ENCODE peak calls at places on chromosomes 3 and 15, in ten cellular contexts. D, B, G, S, V, A, O, H, R and Q are unnamed samples.
A peak's percentile ranks its signal among the peaks of the same experiment; 100 is the strongest.

GRCh38 chr15:65245096-65245849 is 34.0 kb upstream of the CILP start:
- DNase-seq in G (peak; percentile 88), A (no peak), D (no peak), B (peak; percentile 90), H (peak; percentile 64), O (peak; percentile 93), R (peak; percentile 72), V (no peak), S (no peak), Q (peak; percentile 34)

GRCh38 chr3:69288161-69288895 is 97.6 kb downstream of the FRMD4B start:
- DNase-seq in D (no peak), R (no peak), G (no peak), B (no peak), V (no peak), H (no peak), S (no peak), O (no peak), A (no peak), Q (no peak)

GRCh38 chr3:184235381-184236032 is 6.1 kb downstream of the VWA5B2 start:
- DNase-seq in G (no peak), H (no peak), D (no peak), B (no peak), A (no peak), O (no peak), V (no peak), S (no peak), R (no peak), Q (no peak)

GRCh38 chr15:77819841-77820728 is 187.4 kb upstream of the LINGO1 start:
- DNase-seq in G (no peak), D (peak; percentile 87), H (no peak), R (no peak), B (no peak), S (no peak), V (no peak), A (peak; percentile 69), O (no peak), Q (peak; percentile 27)

GRCh38 chr3:15645740-15646490 is 44.4 kb downstream of the BTD start:
- DNase-seq in A (no peak), S (no peak), V (no peak), B (no peak), R (peak; percentile 53), G (peak; percentile 94), H (no peak), D (peak; percentile 70), O (peak; percentile 57), Q (no peak)

GRCh38 chr3:142670120-142670519 is 53.7 kb upstream of the TRPC1 start:
- DNase-seq in V (no peak), H (no peak), G (no peak), D (no peak), R (no peak), B (no peak), O (no peak), S (no peak), A (no peak), Q (no peak)

GRCh38 chr3:115836944-115837343 is 213.6 kb downstream of the GAP43 start:
- DNase-seq in R (no peak), O (no peak), G (peak; percentile 34), D (peak; percentile 28), H (no peak), A (peak; percentile 15), V (no peak), B (no peak), S (no peak), Q (no peak)

GRCh38 chr3:16355864-16356263 is 90.9 kb downstream of the OXNAD1 start:
- DNase-seq in R (no peak), A (no peak), G (no peak), S (no peak), O (no peak), D (no peak), H (no peak), B (no peak), V (no peak), Q (no peak)

GRCh38 chr3:156491192-156491591 is 63.7 kb downstream of the SSR3 start:
- DNase-seq in B (no peak), D (no peak), H (no peak), S (no peak), O (no peak), R (no peak), A (peak; percentile 40), G (no peak), V (no peak), Q (no peak)

GRCh38 chr15:44726136-44726535 is 10.2 kb upstream of the TRIM69 start:
- DNase-seq in G (no peak), V (no peak), D (no peak), R (no peak), B (no peak), A (no peak), H (no peak), O (no peak), S (no peak), Q (no peak)

GRCh38 chr15:61106886-61107285 is 122.2 kb downstream of the RORA start:
- DNase-seq in A (no peak), B (no peak), G (no peak), H (no peak), O (no peak), V (no peak), D (no peak), R (no peak), S (no peak), Q (no peak)
- TF ChIP-seq POLR2A in A (no peak), B (no peak), G (no peak), H (no peak), O (no peak), V (no peak), D (no peak), R (no peak), S (no peak), Q (no peak)

DNA sequence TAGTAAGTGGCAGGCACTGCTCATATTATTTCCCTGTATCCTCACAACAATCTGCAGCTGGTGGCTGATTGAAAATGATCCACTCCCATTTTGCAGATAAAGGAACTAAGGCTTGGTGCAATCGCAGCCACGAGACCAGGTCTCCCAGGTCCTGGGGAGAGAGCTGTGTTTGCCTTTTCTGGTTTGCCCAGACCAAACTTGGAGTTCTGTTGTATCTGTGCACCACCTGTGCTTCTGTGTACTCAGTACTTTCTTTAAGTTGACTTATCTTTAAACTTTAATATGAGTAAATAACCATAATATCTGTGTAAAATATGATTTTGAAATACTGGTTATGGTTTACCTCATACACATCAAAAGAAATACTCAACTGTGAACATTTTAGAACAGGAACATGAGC is 625.7 kb upstream of the CFAP20DC start:
- DNase-seq in D (no peak), G (no peak), B (no peak), O (peak; percentile 42), R (no peak), H (no peak), S (no peak), V (no peak), A (no peak), Q (no peak)
- H3K4me3 ChIP-seq in D (no peak overlapping the region), G (no peak overlapping the region), B (no peak overlapping the region), O (no peak overlapping the region), R (no peak overlapping the region), H (no peak overlapping the region), S (no peak overlapping the region), V (no peak overlapping the region), A (no peak overlapping the region), Q (no peak overlapping the region)

GRCh38 chr3:7264196-7264526 is 403.2 kb downstream of the GRM7 start:
- DNase-seq in S (no peak), G (no peak), V (no peak), A (no peak), H (no peak), D (no peak), O (no peak), B (peak; percentile 19), R (no peak), Q (no peak)
- H3K9me3 ChIP-seq in S (no peaks in the 10 kb centered on the region), G (peaks cover 16% of the 10 kb centered on the region), V (no peaks in the 10 kb centered on the region), A (peaks cover 6% of the 10 kb centered on the region), H (no peaks in the 10 kb centered on the region), D (peaks cover 3% of the 10 kb centered on the region), O (no peaks in the 10 kb centered on the region), B (no peaks in the 10 kb centered on the region), R (no peaks in the 10 kb centered on the region), Q (no peaks in the 10 kb centered on the region)

DNA sequence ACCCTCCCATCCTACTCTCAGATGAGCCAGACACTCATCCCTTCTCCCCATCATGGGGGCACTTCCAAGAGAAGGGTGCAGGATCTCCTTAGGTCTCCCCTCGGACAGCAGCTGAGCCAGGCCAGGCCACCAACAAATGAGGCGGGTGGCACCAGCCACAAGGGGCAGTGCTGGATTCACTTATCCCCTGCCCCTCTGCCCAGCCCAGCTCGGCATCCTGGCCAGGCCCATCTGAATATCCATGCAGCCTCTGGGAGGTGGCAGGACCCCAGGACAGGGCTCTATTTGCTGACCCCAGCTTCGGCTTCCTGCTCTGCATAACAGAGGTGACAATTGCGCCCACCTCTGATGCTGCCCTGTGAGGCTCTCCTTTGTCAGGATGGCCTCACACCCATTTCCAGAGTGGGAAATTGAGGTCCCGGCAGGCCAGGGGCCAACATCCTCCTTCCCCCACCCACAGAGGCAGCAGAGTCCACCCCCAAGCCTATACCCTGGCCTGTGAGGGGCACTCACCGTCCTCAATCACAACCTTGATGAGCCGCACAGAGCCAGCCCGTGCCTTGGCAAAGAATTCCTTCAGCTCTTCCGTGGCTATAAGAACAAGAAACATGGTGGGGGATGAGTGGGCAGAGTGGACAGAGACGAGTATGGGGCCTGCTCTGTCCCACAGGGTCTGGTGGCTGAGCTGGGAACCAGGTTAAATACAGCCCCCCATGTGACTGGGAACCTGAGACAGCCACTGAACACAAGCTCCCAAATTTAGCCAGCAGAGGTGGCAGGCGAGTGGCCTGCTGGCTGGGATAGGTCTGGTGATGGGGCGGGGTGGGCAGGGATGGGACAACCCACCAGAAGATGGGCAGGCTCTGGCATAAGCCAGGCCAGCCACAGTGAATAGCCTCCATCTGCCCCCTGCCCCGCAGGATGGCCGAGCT is 4.2 kb downstream of the TWF2 start:
- DNase-seq in D (no peak), G (no peak), R (peak; percentile 31), H (no peak), S (no peak), A (no peak), V (no peak), B (peak; percentile 80), O (no peak), Q (no peak)
- TF ChIP-seq POLR2A in D (no peak), G (no peak), R (no peak), H (no peak), S (no peak), A (no peak), V (no peak), B (peak; percentile 45), O (no peak), Q (no peak)

GRCh38 chr3:47394140-47394855 is 13.5 kb downstream of the PTPN23 start:
- DNase-seq in O (no peak), A (no peak), H (no peak), S (no peak), D (no peak), B (no peak), V (no peak), G (peak; percentile 56), R (no peak), Q (no peak)
- H3K4me3 ChIP-seq in O (no peak overlapping the region), A (no peak overlapping the region), H (no peak overlapping the region), S (no peak overlapping the region), D (no peak overlapping the region), B (no peak overlapping the region), V (no peak overlapping the region), G (no peak overlapping the region), R (no peak overlapping the region), Q (no peak overlapping the region)

DNA sequence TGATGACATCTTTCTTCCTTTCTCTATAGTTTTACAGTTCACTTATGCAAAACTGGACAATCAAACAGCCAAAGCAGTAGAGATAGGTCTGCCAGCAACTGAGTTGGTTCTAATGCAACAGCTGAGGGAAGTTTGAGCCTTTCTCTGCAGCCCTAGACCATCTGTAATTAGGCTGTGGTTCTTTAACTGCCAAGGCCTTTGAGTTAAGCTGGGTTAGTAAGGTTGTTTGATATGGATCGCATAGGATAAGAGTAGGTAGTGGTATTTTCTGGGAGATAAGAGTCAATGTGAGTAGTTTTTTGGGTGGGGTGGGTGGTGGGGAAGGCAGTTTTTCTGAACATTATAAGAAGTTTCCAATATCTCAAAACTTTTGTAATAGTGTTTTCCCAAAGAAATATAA is 2.9 kb downstream of the RPL39L start:
- DNase-seq in S (no peak), B (no peak), H (no peak), O (no peak), A (no peak), V (no peak), G (no peak), R (no peak), D (no peak), Q (no peak)
- H3K9me3 ChIP-seq in S (no peaks in the 10 kb centered on the region), B (no peaks in the 10 kb centered on the region), H (no peaks in the 10 kb centered on the region), O (no peaks in the 10 kb centered on the region), A (peaks cover 6% of the 10 kb centered on the region), V (no peaks in the 10 kb centered on the region), G (no peaks in the 10 kb centered on the region), R (no peaks in the 10 kb centered on the region), D (no peaks in the 10 kb centered on the region), Q (no peaks in the 10 kb centered on the region)